ENCODE peak calls at places on chromosome 19, in ten cellular contexts. One of them, this sample, is unnamed.

GRCh38 chr19:55253264-55253663 is 5.6 kb downstream of the PPP6R1 start:
- DNase-seq in CD8-positive, alpha-beta T cell: no peak
- DNase-seq in AG10803: no peak
- DNase-seq in epithelial cell of proximal tubule: no peak
- DNase-seq in RWPE2: no peak
- DNase-seq in ovary: no peak
- DNase-seq in osteoblast: no peak
- DNase-seq in Caco-2: no peak
- DNase-seq in A549: no peak
- DNase-seq in BJ: no peak
- DNase-seq in this sample: no peak

GRCh38 chr19:30212574-30212973 is 159.6 kb upstream of the ZNF536 start:
- DNase-seq in epithelial cell of proximal tubule: no peak
- DNase-seq in Caco-2: no peak
- DNase-seq in ovary: no peak
- DNase-seq in AG10803: no peak
- DNase-seq in RWPE2: no peak
- DNase-seq in A549: no peak
- DNase-seq in BJ: no peak
- DNase-seq in CD8-positive, alpha-beta T cell: no peak
- DNase-seq in osteoblast: no peak
- DNase-seq in this sample: no peak

GRCh38 chr19:41218615-41219507 is at the start of gene AXL:
- DNase-seq in AG10803: peak; percentile 92
- DNase-seq in ovary: peak; percentile 75
- DNase-seq in epithelial cell of proximal tubule: no peak
- DNase-seq in A549: peak; percentile 90
- DNase-seq in BJ: peak; percentile 74
- DNase-seq in osteoblast: peak; percentile 94
- DNase-seq in Caco-2: peak; percentile 68
- DNase-seq in RWPE2: peak; percentile 96
- DNase-seq in CD8-positive, alpha-beta T cell: no peak
- DNase-seq in this sample: peak; percentile 44

GRCh38 chr19:34109596-34109995 is 62.7 kb upstream of the LSM14A start:
- DNase-seq in osteoblast: no peak
- DNase-seq in BJ: no peak
- DNase-seq in ovary: no peak
- DNase-seq in AG10803: no peak
- DNase-seq in Caco-2: no peak
- DNase-seq in CD8-positive, alpha-beta T cell: no peak
- DNase-seq in A549: no peak
- DNase-seq in epithelial cell of proximal tubule: no peak
- DNase-seq in RWPE2: no peak
- DNase-seq in this sample: no peak

GRCh38 chr19:2461751-2462634 is 5.2 kb upstream of the LMNB2 start:
- DNase-seq in Caco-2: no peak
- DNase-seq in ovary: peak; percentile 42
- DNase-seq in BJ: no peak
- DNase-seq in CD8-positive, alpha-beta T cell: peak; percentile 41
- DNase-seq in osteoblast: peak; percentile 98
- DNase-seq in AG10803: peak; percentile 50
- DNase-seq in epithelial cell of proximal tubule: no peak
- DNase-seq in A549: peak; percentile 85
- DNase-seq in RWPE2: no peak
- DNase-seq in this sample: no peak

GRCh38 chr19:4764290-4764660 is 27.3 kb upstream of the FEM1A start:
- DNase-seq in Caco-2: no peak
- DNase-seq in AG10803: no peak
- DNase-seq in ovary: no peak
- DNase-seq in A549: no peak
- DNase-seq in BJ: no peak
- DNase-seq in CD8-positive, alpha-beta T cell: no peak
- DNase-seq in RWPE2: no peak
- DNase-seq in osteoblast: no peak
- DNase-seq in epithelial cell of proximal tubule: no peak
- DNase-seq in this sample: no peak

GRCh38 chr19:19860756-19861390 is 4.8 kb upstream of the ZNF253 start:
- DNase-seq in AG10803: no peak
- DNase-seq in RWPE2: no peak
- DNase-seq in osteoblast: no peak
- DNase-seq in Caco-2: no peak
- DNase-seq in BJ: no peak
- DNase-seq in ovary: no peak
- DNase-seq in A549: no peak
- DNase-seq in CD8-positive, alpha-beta T cell: peak; percentile 80
- DNase-seq in epithelial cell of proximal tubule: no peak
- DNase-seq in this sample: no peak

GRCh38 chr19:53388904-53389303 is 6.0 kb upstream of the ZNF765 start:
- DNase-seq in osteoblast: no peak
- DNase-seq in Caco-2: no peak
- DNase-seq in RWPE2: no peak
- DNase-seq in AG10803: no peak
- DNase-seq in BJ: no peak
- DNase-seq in epithelial cell of proximal tubule: no peak
- DNase-seq in A549: no peak
- DNase-seq in CD8-positive, alpha-beta T cell: no peak
- DNase-seq in ovary: no peak
- DNase-seq in this sample: no peak

GRCh38 chr19:30376272-30376671 is 4.1 kb downstream of the ZNF536 start:
- DNase-seq in epithelial cell of proximal tubule: no peak
- DNase-seq in A549: no peak
- DNase-seq in CD8-positive, alpha-beta T cell: no peak
- DNase-seq in ovary: no peak
- DNase-seq in osteoblast: no peak
- DNase-seq in BJ: no peak
- DNase-seq in AG10803: no peak
- DNase-seq in Caco-2: no peak
- DNase-seq in RWPE2: no peak
- DNase-seq in this sample: no peak

GRCh38 chr19:3771033-3771905 is 759 bp downstream of the RAX2 start:
- DNase-seq in ovary: no peak
- DNase-seq in A549: no peak
- DNase-seq in AG10803: no peak
- DNase-seq in CD8-positive, alpha-beta T cell: no peak
- DNase-seq in epithelial cell of proximal tubule: no peak
- DNase-seq in osteoblast: peak; percentile 68
- DNase-seq in BJ: no peak
- DNase-seq in RWPE2: no peak
- DNase-seq in Caco-2: no peak
- DNase-seq in this sample: no peak

GRCh38 chr19:16325161-16325527 is 518 bp downstream of the KLF2 start:
- DNase-seq in RWPE2: no peak
- DNase-seq in A549: peak; percentile 41
- DNase-seq in ovary: peak; percentile 42
- DNase-seq in BJ: no peak
- DNase-seq in CD8-positive, alpha-beta T cell: peak; percentile 35
- DNase-seq in AG10803: peak; percentile 31
- DNase-seq in epithelial cell of proximal tubule: no peak
- DNase-seq in osteoblast: no peak
- DNase-seq in Caco-2: no peak
- DNase-seq in this sample: no peak

GRCh38 chr19:21603431-21604153 is 98.2 kb downstream of the ZNF429 start:
- DNase-seq in ovary: no peak
- DNase-seq in AG10803: no peak
- DNase-seq in osteoblast: peak; percentile 68
- DNase-seq in CD8-positive, alpha-beta T cell: no peak
- DNase-seq in Caco-2: no peak
- DNase-seq in epithelial cell of proximal tubule: no peak
- DNase-seq in A549: no peak
- DNase-seq in BJ: no peak
- DNase-seq in RWPE2: no peak
- DNase-seq in this sample: no peak
- H3K4me3 ChIP-seq in ovary: no peak overlapping the region
- H3K4me3 ChIP-seq in AG10803: peak overlapping the region; percentile 11
- H3K4me3 ChIP-seq in osteoblast: peak overlapping the region; percentile 71
- H3K4me3 ChIP-seq in CD8-positive, alpha-beta T cell: peak overlapping the region; percentile 61
- H3K4me3 ChIP-seq in Caco-2: no peak overlapping the region
- H3K4me3 ChIP-seq in epithelial cell of proximal tubule: peak overlapping the region; percentile 53
- H3K4me3 ChIP-seq in A549: no peak overlapping the region
- H3K4me3 ChIP-seq in BJ: no peak overlapping the region
- H3K4me3 ChIP-seq in RWPE2: no peak overlapping the region
- H3K4me3 ChIP-seq in this sample: no peak overlapping the region

GRCh38 chr19:44809856-44810554 is 1.1 kb downstream of the BCAM start:
- DNase-seq in Caco-2: no peak
- DNase-seq in BJ: no peak
- DNase-seq in epithelial cell of proximal tubule: no peak
- DNase-seq in ovary: no peak
- DNase-seq in RWPE2: no peak
- DNase-seq in AG10803: no peak
- DNase-seq in CD8-positive, alpha-beta T cell: no peak
- DNase-seq in osteoblast: peak; percentile 80
- DNase-seq in A549: no peak
- DNase-seq in this sample: no peak
- TF ChIP-seq CTCF in Caco-2: no peak
- TF ChIP-seq CTCF in BJ: no peak
- TF ChIP-seq CTCF in epithelial cell of proximal tubule: no peak
- TF ChIP-seq CTCF in ovary: no peak
- TF ChIP-seq CTCF in RWPE2: no peak
- TF ChIP-seq CTCF in AG10803: no peak
- TF ChIP-seq CTCF in CD8-positive, alpha-beta T cell: no peak
- TF ChIP-seq CTCF in osteoblast: no peak
- TF ChIP-seq CTCF in A549: no peak
- TF ChIP-seq CTCF in this sample: no peak

GRCh38 chr19:38389101-38389925 is 816 bp downstream of the SPRED3 start:
- DNase-seq in BJ: no peak
- DNase-seq in A549: peak; percentile 53
- DNase-seq in ovary: no peak
- DNase-seq in Caco-2: no peak
- DNase-seq in AG10803: peak; percentile 69
- DNase-seq in osteoblast: peak; percentile 100
- DNase-seq in epithelial cell of proximal tubule: no peak
- DNase-seq in RWPE2: no peak
- DNase-seq in CD8-positive, alpha-beta T cell: no peak
- DNase-seq in this sample: no peak
- H3K4me3 ChIP-seq in BJ: peak overlapping the region; percentile 91
- H3K4me3 ChIP-seq in A549: peak overlapping the region; percentile 61
- H3K4me3 ChIP-seq in ovary: peak overlapping the region; percentile 52
- H3K4me3 ChIP-seq in Caco-2: peak overlapping the region; percentile 60
- H3K4me3 ChIP-seq in AG10803: peak overlapping the region; percentile 83
- H3K4me3 ChIP-seq in osteoblast: peak overlapping the region; percentile 97
- H3K4me3 ChIP-seq in epithelial cell of proximal tubule: peak overlapping the region; percentile 100
- H3K4me3 ChIP-seq in RWPE2: peak overlapping the region; percentile 48
- H3K4me3 ChIP-seq in CD8-positive, alpha-beta T cell: no peak overlapping the region
- H3K4me3 ChIP-seq in this sample: peak overlapping the region; percentile 99

GRCh38 chr19:51342631-51343569 is 961 bp upstream of the VSIG10L start:
- DNase-seq in CD8-positive, alpha-beta T cell: no peak
- DNase-seq in BJ: no peak
- DNase-seq in Caco-2: no peak
- DNase-seq in RWPE2: no peak
- DNase-seq in epithelial cell of proximal tubule: no peak
- DNase-seq in A549: no peak
- DNase-seq in osteoblast: peak; percentile 75
- DNase-seq in AG10803: no peak
- DNase-seq in ovary: no peak
- DNase-seq in this sample: no peak

GRCh38 chr19:51347209-51347928 is 5.4 kb upstream of the VSIG10L start:
- DNase-seq in Caco-2: no peak
- DNase-seq in osteoblast: peak; percentile 25
- DNase-seq in RWPE2: no peak
- DNase-seq in epithelial cell of proximal tubule: no peak
- DNase-seq in BJ: no peak
- DNase-seq in A549: no peak
- DNase-seq in ovary: no peak
- DNase-seq in CD8-positive, alpha-beta T cell: no peak
- DNase-seq in AG10803: no peak
- DNase-seq in this sample: no peak

GRCh38 chr19:51341976-51342580 is at the start of gene VSIG10L:
- DNase-seq in epithelial cell of proximal tubule: no peak
- DNase-seq in AG10803: no peak
- DNase-seq in BJ: no peak
- DNase-seq in CD8-positive, alpha-beta T cell: no peak
- DNase-seq in Caco-2: no peak
- DNase-seq in ovary: no peak
- DNase-seq in RWPE2: no peak
- DNase-seq in A549: no peak
- DNase-seq in osteoblast: peak; percentile 75
- DNase-seq in this sample: no peak

GRCh38 chr19:51345076-51345620 is 3.2 kb upstream of the VSIG10L start:
- DNase-seq in RWPE2: no peak
- DNase-seq in CD8-positive, alpha-beta T cell: no peak
- DNase-seq in BJ: no peak
- DNase-seq in osteoblast: peak; percentile 58
- DNase-seq in ovary: no peak
- DNase-seq in A549: no peak
- DNase-seq in Caco-2: no peak
- DNase-seq in epithelial cell of proximal tubule: no peak
- DNase-seq in AG10803: no peak
- DNase-seq in this sample: no peak

GRCh38 chr19:51346742-51347141 is 4.8 kb upstream of the VSIG10L start:
- DNase-seq in A549: no peak
- DNase-seq in osteoblast: peak; percentile 41
- DNase-seq in epithelial cell of proximal tubule: no peak
- DNase-seq in Caco-2: no peak
- DNase-seq in RWPE2: no peak
- DNase-seq in ovary: no peak
- DNase-seq in AG10803: no peak
- DNase-seq in BJ: no peak
- DNase-seq in CD8-positive, alpha-beta T cell: no peak
- DNase-seq in this sample: no peak
- TF ChIP-seq CTCF in A549: no peak
- TF ChIP-seq CTCF in osteoblast: no peak
- TF ChIP-seq CTCF in epithelial cell of proximal tubule: no peak
- TF ChIP-seq CTCF in Caco-2: no peak
- TF ChIP-seq CTCF in RWPE2: no peak
- TF ChIP-seq CTCF in ovary: no peak
- TF ChIP-seq CTCF in AG10803: no peak
- TF ChIP-seq CTCF in BJ: no peak
- TF ChIP-seq CTCF in CD8-positive, alpha-beta T cell: no peak
- TF ChIP-seq CTCF in this sample: no peak

DNA sequence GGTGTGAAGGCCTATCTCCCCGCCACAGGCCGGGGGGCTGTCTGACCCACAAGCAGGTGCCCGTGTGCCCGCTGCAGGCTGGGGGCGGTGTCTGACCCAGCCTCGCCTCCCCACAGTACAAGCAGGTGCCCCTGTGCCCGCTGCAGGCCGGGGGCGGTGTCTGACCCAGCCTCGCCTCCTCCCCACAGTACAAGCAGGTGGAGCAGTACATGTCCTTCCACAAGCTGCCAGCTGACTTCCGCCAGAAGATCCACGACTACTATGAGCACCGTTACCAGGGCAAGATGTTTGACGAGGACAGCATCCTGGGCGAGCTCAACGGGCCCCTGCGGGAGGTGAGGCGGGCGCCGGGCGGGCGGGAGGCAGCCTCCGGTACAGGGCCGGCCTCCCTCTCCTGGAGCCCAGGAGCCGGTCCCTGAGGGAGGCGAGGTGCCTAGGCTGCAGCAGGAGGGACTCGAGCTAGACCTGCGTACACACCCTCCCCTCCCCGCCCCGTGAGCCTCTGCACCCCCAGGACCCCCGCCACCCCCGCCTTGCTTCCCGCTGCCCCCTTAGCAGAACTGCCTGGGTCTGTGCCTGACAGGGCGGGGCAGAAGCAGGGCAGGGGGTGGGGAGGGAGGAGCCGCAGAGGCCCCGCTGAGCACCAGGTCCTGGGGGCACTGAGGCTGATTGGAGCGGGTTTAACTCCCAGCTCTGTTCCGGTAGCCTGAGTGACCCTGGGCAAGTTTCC is 20.6 kb downstream of the HCN2 start:
- DNase-seq in A549: no peak
- DNase-seq in osteoblast: no peak
- DNase-seq in Caco-2: no peak
- DNase-seq in ovary: no peak
- DNase-seq in BJ: no peak
- DNase-seq in RWPE2: no peak
- DNase-seq in CD8-positive, alpha-beta T cell: no peak
- DNase-seq in epithelial cell of proximal tubule: no peak
- DNase-seq in AG10803: no peak
- DNase-seq in this sample: no peak
- H3K4me3 ChIP-seq in A549: no peak overlapping the region
- H3K4me3 ChIP-seq in osteoblast: no peak overlapping the region
- H3K4me3 ChIP-seq in Caco-2: no peak overlapping the region
- H3K4me3 ChIP-seq in ovary: peak overlapping the region; percentile 7
- H3K4me3 ChIP-seq in BJ: no peak overlapping the region
- H3K4me3 ChIP-seq in RWPE2: no peak overlapping the region
- H3K4me3 ChIP-seq in CD8-positive, alpha-beta T cell: peak overlapping the region; percentile 73
- H3K4me3 ChIP-seq in epithelial cell of proximal tubule: no peak overlapping the region
- H3K4me3 ChIP-seq in AG10803: no peak overlapping the region
- H3K4me3 ChIP-seq in this sample: no peak overlapping the region

This sample was measured in retinal pigment epithelial cell.